ENCODE peak calls at places on chromosomes 12 and 14, in four cellular contexts. T is SK-N-SH, V is HepG2, A is K562. S is an unnamed sample.

GRCh38 chr14:67413806-67414769 is 2.1 kb upstream of the PLEK2 start:
- DNase-seq in T (no peak), V (peak; percentile 24), A (peak; percentile 56), S (no peak)

GRCh38 chr12:113227169-113227568 is 5.9 kb downstream of the TPCN1 start:
- DNase-seq in T (no peak), V (no peak), A (no peak), S (no peak)

GRCh38 chr12:92143280-92143679 is 2.4 kb downstream of the BTG1 start:
- DNase-seq in T (no peak), V (no peak), A (no peak), S (no peak)

GRCh38 chr12:52256165-52256935 is 18.1 kb upstream of the KRT86 start:
- DNase-seq in T (no peak), V (no peak), A (no peak), S (no peak)

GRCh38 chr12:20006856-20007255 is 361.5 kb upstream of the PDE3A start:
- DNase-seq in T (no peak), V (no peak), A (no peak), S (no peak)

GRCh38 chr12:45462506-45462905 is 246.6 kb downstream of the ANO6 start:
- DNase-seq in T (no peak), V (no peak), A (no peak), S (no peak)

GRCh38 chr12:72869025-72869424 is 596.9 kb downstream of the TRHDE start:
- DNase-seq in T (no peak), V (no peak), A (no peak), S (no peak)

GRCh38 chr14:71474291-71474690 is 457.9 kb upstream of the RGS6 start:
- DNase-seq in T (peak; percentile 16), V (no peak), A (no peak), S (no peak)

GRCh38 chr12:26803552-26803951 is 29.4 kb downstream of the ITPR2 start:
- DNase-seq in T (no peak), V (no peak), A (no peak), S (no peak)

GRCh38 chr14:85601246-85601645 is 71.3 kb downstream of the FLRT2 start:
- DNase-seq in T (no peak), V (no peak), A (no peak), S (no peak)

GRCh38 chr14:36944307-36945010 is 227.9 kb downstream of the SLC25A21 start:
- DNase-seq in T (no peak), V (no peak), A (no peak), S (no peak)

GRCh38 chr12:65300067-65300466 is 21.6 kb downstream of the MSRB3 start:
- DNase-seq in T (no peak), V (no peak), A (no peak), S (no peak)

GRCh38 chr12:15278816-15279658 is 43.3 kb upstream of the PTPRO start:
- DNase-seq in T (peak; percentile 63), V (no peak), A (no peak), S (no peak)

GRCh38 chr14:105137481-105138020 is 31.0 kb downstream of the JAG2 start:
- DNase-seq in T (no peak), V (no peak), A (no peak), S (no peak)

GRCh38 chr14:105466491-105467248 is 8.0 kb upstream of the CRIP2 start:
- DNase-seq in T (no peak), V (no peak), A (no peak), S (no peak)

GRCh38 chr14:22319526-22320352 is 269.3 kb downstream of the DAD1 start:
- DNase-seq in T (peak; percentile 30), V (peak; percentile 80), A (peak; percentile 20), S (peak; percentile 42)

GRCh38 chr12:41108032-41108431 is 80.1 kb upstream of the PDZRN4 start:
- DNase-seq in T (no peak), V (no peak), A (no peak), S (no peak)

GRCh38 chr12:46354799-46355194 is 17.8 kb downstream of the SLC38A2 start:
- DNase-seq in T (no peak), V (no peak), A (no peak), S (no peak)

GRCh38 chr12:109735051-109735521 is 21.5 kb downstream of the FAM222A start:
- DNase-seq in T (peak; percentile 13), V (no peak), A (no peak), S (no peak)

DNA sequence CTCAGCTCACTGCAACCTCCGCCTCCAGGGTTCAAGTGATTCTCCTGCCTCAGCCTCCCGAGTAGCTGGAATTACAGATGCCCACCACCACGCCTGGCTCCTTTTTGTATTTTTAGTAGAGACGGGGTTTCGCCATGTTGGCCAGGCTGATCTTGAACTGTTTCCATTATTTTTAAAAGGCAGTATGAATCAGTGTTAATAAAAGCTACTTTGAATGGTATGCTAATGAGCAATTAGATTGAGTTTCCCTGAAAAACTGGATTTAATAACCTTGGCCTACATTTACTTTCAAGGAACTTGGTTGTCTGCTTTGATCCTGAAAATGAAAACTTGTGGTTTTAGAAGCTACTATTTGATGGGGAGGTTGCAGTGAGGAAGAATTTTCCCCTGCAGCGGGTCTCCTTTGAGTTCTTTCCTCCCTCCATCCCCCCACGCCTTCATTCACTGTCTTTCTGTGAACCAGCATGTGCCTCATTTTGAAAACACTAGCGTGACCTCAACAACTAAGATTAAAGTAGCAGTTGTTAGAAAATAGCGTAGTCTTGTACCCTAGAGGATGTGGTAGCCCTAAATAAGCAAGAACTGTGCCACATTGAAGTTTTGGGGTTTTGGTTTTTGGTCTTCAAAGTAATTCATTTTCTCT is 17.8 kb upstream of the RPS6KA5 start:
- DNase-seq in T (no peak), V (no peak), A (no peak), S (peak; percentile 77)
- TF ChIP-seq NFIC in T (no peak), V (no peak), A (no peak), S (peak; percentile 91)

DNA sequence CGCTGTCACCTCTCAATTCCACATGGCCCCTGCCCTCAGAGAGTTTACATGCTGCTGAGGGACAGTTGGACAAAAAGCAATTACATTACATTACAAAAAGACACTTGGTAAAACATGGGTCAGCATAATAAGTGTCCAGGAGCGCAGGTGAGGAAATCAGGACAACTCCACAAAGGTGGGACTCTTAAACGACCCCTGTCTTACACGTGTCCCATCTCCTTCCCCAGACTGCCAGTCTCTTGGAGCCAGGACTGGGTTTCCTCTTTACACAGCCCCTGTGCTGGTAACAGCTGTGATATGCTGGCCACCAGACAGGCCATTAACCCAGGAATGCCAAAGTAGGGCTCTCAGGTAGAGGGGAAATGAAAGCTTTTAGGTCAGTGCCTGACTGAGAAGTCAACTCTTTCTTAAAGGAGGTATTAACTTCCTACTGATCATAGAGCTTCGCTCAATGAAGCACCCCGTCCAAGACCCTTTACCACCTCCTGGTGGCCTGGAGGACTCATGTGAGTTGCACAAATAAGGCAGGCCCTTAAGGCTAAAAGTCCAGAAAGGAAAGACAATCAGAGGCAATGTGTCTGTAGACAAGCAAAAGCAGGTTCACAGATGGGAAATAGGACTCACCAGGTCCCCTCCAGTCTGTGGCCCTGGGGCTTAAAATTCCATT is 55.5 kb downstream of the ANO2 start:
- DNase-seq in T (peak; percentile 39), V (peak; percentile 26), A (peak; percentile 19), S (no peak)
- TF ChIP-seq NFIC in T (no peak), V (no peak), A (no peak), S (no peak)

GRCh38 chr14:41403360-41403759 is 203.3 kb upstream of the LRFN5 start:
- DNase-seq in T (no peak), V (no peak), A (no peak), S (no peak)
- TF ChIP-seq NFIC in T (no peak), V (no peak), A (no peak), S (no peak)

GRCh38 chr12:89524201-89525001 is at the start of gene GALNT4:
- DNase-seq in T (peak; percentile 93), V (peak; percentile 81), A (peak; percentile 93), S (peak; percentile 42)

GRCh38 chr12:89525002-89525823 is 617 bp upstream of the GALNT4 start:
- DNase-seq in T (peak; percentile 73), V (peak; percentile 17), A (peak; percentile 45), S (no peak)

GRCh38 chr12:89528434-89528833 is 2.6 kb upstream of the POC1B start:
- DNase-seq in T (no peak), V (no peak), A (no peak), S (no peak)

GRCh38 chr12:89525824-89526770 is at the start of gene POC1B:
- DNase-seq in T (peak; percentile 89), V (peak; percentile 82), A (peak; percentile 80), S (peak; percentile 56)

DNA sequence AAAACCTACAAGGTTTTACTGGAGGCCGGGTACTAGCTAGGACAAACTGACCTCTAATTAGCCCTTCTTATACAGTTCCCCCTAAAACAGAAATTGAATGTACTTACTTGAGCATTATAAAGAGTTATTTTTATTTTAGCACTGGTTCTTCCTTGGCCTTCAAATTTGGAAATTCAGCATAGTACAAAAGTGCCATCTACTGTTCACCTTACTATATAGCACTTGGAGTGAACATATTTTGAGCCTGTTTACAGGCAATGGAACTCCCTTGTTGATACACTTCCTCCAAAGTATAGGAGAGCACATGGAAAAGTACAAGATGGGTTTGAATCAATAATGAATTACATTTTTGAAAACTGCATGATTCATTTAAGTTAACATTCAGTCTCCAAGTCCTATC is 3.9 kb upstream of the POC1B start:
- DNase-seq in T (peak; percentile 69), V (peak; percentile 42), A (peak; percentile 54), S (peak; percentile 13)
- TF ChIP-seq NFIC in T (no peak), V (no peak), A (no peak), S (no peak)

GRCh38 chr12:131509706-131510105 is 201.2 kb upstream of the SFSWAP start:
- DNase-seq in T (no peak), V (no peak), A (no peak), S (no peak)
- TF ChIP-seq NFIC in T (no peak), V (no peak), A (no peak), S (no peak)

GRCh38 chr14:61113561-61113960 is 132.5 kb downstream of the SLC38A6 start:
- DNase-seq in T (no peak), V (no peak), A (no peak), S (no peak)

GRCh38 chr14:61110683-61111082 is 129.6 kb downstream of the SLC38A6 start:
- DNase-seq in T (no peak), V (no peak), A (no peak), S (no peak)

GRCh38 chr14:61109288-61109687 is 128.2 kb downstream of the SLC38A6 start:
- DNase-seq in T (no peak), V (no peak), A (no peak), S (no peak)

GRCh38 chr14:61112506-61112905 is 131.5 kb downstream of the SLC38A6 start:
- DNase-seq in T (no peak), V (no peak), A (no peak), S (no peak)

GRCh38 chr14:61111145-61112130 is 130.4 kb downstream of the SLC38A6 start:
- DNase-seq in T (no peak), V (no peak), A (no peak), S (no peak)
- TF ChIP-seq NFIC in T (no peak), V (no peak), A (no peak), S (no peak)

GRCh38 chr12:7145671-7146070 is 15.5 kb downstream of the CLSTN3 start:
- DNase-seq in T (no peak), V (no peak), A (no peak), S (no peak)
- TF ChIP-seq NFIC in T (no peak), V (no peak), A (no peak), S (no peak)